ENCODE peak calls at places on chromosomes 11 and 22, in seven cellular contexts. B, E, K, F, S, N and M are unnamed samples.

GRCh38 chr22:48968201-48968959 is 859.3 kb downstream of the BRD1 start:
- DNase-seq in F (no peak), S (no peak), E (peak; percentile 72), B (no peak), K (peak; percentile 50), N (no peak), M (no peak)

GRCh38 chr22:49340406-49340805 is 487.3 kb downstream of the BRD1 start:
- DNase-seq in N (no peak), B (no peak), S (no peak), F (no peak), K (no peak), E (no peak), M (no peak)

GRCh38 chr11:120241277-120241676 is 1.3 kb downstream of the POU2F3 start:
- DNase-seq in S (no peak), N (no peak), E (no peak), F (no peak), B (no peak), K (no peak), M (no peak)

GRCh38 chr11:12144306-12145174 is 34.1 kb downstream of the MICAL2 start:
- DNase-seq in E (no peak), B (no peak), F (no peak), K (no peak), S (no peak), N (no peak), M (no peak)

GRCh38 chr11:63945482-63946163 is 6.8 kb downstream of the NAA40 start:
- DNase-seq in N (peak; percentile 60), F (peak; percentile 44), S (peak; percentile 91), B (peak; percentile 70), K (peak; percentile 70), E (peak; percentile 82), M (peak; percentile 66)

GRCh38 chr11:82757660-82758301 is 24.1 kb upstream of the FAM181B start:
- DNase-seq in E (no peak), K (no peak), B (no peak), S (no peak), N (no peak), F (no peak), M (no peak)

GRCh38 chr11:47908198-47908597 is 60.0 kb upstream of the NUP160 start:
- DNase-seq in E (no peak), B (no peak), N (no peak), S (peak; percentile 22), K (no peak), F (no peak), M (no peak)

GRCh38 chr11:117679464-117679863 is 117.6 kb downstream of the DSCAML1 start:
- DNase-seq in E (peak; percentile 25), B (no peak), K (no peak), F (no peak), S (no peak), N (no peak), M (no peak)

GRCh38 chr22:18024276-18024939 is at the start of gene MICAL3:
- DNase-seq in F (no peak), S (peak; percentile 92), K (peak; percentile 82), B (peak; percentile 55), E (peak; percentile 43), N (peak; percentile 50), M (peak; percentile 81)

GRCh38 chr11:77090373-77091111 is 12.1 kb upstream of the OMP start:
- DNase-seq in B (no peak), K (no peak), E (no peak), S (no peak), F (no peak), N (no peak), M (peak; percentile 6)

GRCh38 chr11:7512525-7513209 is 1.1 kb upstream of the PPFIBP2 start:
- DNase-seq in S (peak; percentile 76), N (no peak), F (peak; percentile 40), K (no peak), E (no peak), B (peak; percentile 70), M (peak; percentile 15)

GRCh38 chr22:26643368-26644100 is 13.9 kb upstream of the MIAT start:
- DNase-seq in B (no peak), K (no peak), E (peak; percentile 69), F (no peak), N (no peak), S (no peak), M (no peak)

GRCh38 chr22:26648011-26648497 is 9.3 kb upstream of the MIAT start:
- DNase-seq in E (peak; percentile 30), S (no peak), B (no peak), F (no peak), K (peak; percentile 94), N (peak; percentile 46), M (peak; percentile 75)

GRCh38 chr22:26646158-26646557 is 11.2 kb upstream of the MIAT start:
- DNase-seq in N (no peak), K (no peak), F (no peak), E (peak; percentile 36), S (peak; percentile 68), B (no peak), M (no peak)

GRCh38 chr22:26642465-26643367 is 14.7 kb upstream of the MIAT start:
- DNase-seq in B (no peak), S (no peak), E (peak; percentile 71), F (no peak), N (no peak), K (peak; percentile 54), M (no peak)
- H3K4me3 ChIP-seq in B (no peak overlapping the region), S (no peak overlapping the region), E (no peak overlapping the region), F (no peak overlapping the region), N (no peak overlapping the region), K (peak overlapping the region; percentile 16), M (no peak overlapping the region)

GRCh38 chr11:6405837-6406236 is 13.1 kb downstream of the APBB1 start:
- DNase-seq in E (no peak), F (no peak), B (no peak), N (no peak), K (no peak), S (no peak), M (no peak)

GRCh38 chr11:6403539-6403938 is 13.3 kb downstream of the SMPD1 start:
- DNase-seq in E (no peak), F (no peak), N (no peak), K (no peak), B (no peak), S (no peak), M (no peak)

GRCh38 chr11:6406370-6406769 is 12.5 kb downstream of the APBB1 start:
- DNase-seq in F (no peak), S (no peak), N (no peak), B (no peak), K (no peak), E (no peak), M (no peak)

GRCh38 chr11:6405039-6405667 is 13.7 kb downstream of the APBB1 start:
- DNase-seq in K (peak; percentile 90), F (no peak), S (no peak), N (no peak), B (peak; percentile 36), E (peak; percentile 90), M (peak; percentile 29)

DNA sequence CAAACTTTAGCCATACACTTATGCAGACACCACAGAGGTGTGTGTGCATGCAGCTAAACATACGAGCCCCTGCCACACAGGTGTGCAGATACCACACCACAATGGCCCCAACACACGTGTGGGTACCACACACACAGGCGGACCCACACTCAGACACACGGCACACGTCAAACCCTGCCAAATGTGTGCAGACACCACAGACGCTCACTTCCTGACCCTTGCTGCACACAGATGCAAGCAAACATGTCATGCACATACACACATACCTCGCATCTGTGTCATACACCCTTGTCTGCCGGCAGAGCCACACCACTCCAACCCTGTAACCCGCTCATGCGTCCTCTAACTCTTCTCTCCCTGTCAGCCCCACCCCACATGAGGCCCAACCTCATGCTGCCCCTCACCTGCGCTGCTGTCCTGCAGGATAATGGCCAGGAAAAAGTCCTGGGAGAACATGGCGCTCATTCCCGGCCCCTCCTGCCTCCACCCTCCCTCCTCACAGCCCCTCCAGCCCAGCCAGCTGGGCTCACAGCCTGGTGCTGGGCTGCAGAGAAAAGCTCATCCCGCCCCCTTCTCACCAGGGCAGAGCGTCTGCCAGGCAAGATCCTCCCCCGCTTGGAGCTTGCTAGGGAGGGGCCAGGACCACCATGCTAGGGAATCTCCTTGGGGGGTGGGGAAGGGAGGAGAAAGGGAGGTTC is 14.2 kb downstream of the SMPD1 start:
- DNase-seq in F (no peak), B (no peak), K (peak; percentile 60), S (peak; percentile 59), E (no peak), N (no peak), M (no peak)
- H3K4me1 ChIP-seq in F (no peaks in the 10 kb centered on the region), B (no peaks in the 10 kb centered on the region), K (peaks cover 10% of the 10 kb centered on the region), S (no peaks in the 10 kb centered on the region), E (no peaks in the 10 kb centered on the region), N (no peaks in the 10 kb centered on the region), M (no peaks in the 10 kb centered on the region)

GRCh38 chr22:20582520-20583361 is 75.3 kb downstream of the MED15 start:
- DNase-seq in E (no peak), K (no peak), S (no peak), B (no peak), F (no peak), N (no peak), M (no peak)
- H3K36me3 ChIP-seq in E (peaks cover 2% of the 10 kb centered on the region), K (no peaks in the 10 kb centered on the region), S (peaks cover 16% of the 10 kb centered on the region), B (peaks cover 47% of the 10 kb centered on the region), F (peaks cover 53% of the 10 kb centered on the region), N (peaks cover 22% of the 10 kb centered on the region), M (peaks cover 77% of the 10 kb centered on the region)

GRCh38 chr11:75428989-75429640 is 3.9 kb downstream of the KLHL35 start:
- DNase-seq in S (no peak), E (no peak), N (no peak), B (no peak), F (no peak), K (no peak), M (no peak)
- H3K4me3 ChIP-seq in S (peak overlapping the region; percentile 67), E (peak overlapping the region; percentile 7), N (no peak overlapping the region), B (no peak overlapping the region), F (peak overlapping the region; percentile 67), K (no peak overlapping the region), M (no peak overlapping the region)